ENCODE peak calls at places on chromosome 13, in seven cellular contexts. Y is tibial nerve; V is heart left ventricle; F is neuronal stem cell; Z is tibial artery; C is CD8-positive, alpha-beta T cell; O is mammary epithelial cell. E is an unnamed sample. For H3K4me1 and H3K27me3, the result is how much of the 10 kb centered on the place peaks cover.

GRCh38 chr13:44259045-44260042 is 114.3 kb upstream of the SERP2 start:
- DNase-seq in O (peak), F (no peak), Y (peak), Z (peak), V (no peak), C (peak), E (no peak)

GRCh38 chr13:23570099-23570926 is at the start of gene TNFRSF19:
- DNase-seq in V (peak), F (no peak), O (peak), C (no peak), Z (no peak), Y (peak), E (peak)

GRCh38 chr13:101424381-101425155 is 8.3 kb upstream of the NALCN start:
- DNase-seq in C (no peak), O (peak), Y (no peak), V (no peak), Z (no peak), F (no peak), E (peak)

GRCh38 chr13:98142427-98143156 is at the start of gene FARP1:
- DNase-seq in Z (peak), O (peak), V (peak), F (peak), C (no peak), Y (peak), E (peak)

GRCh38 chr13:97266328-97266727 is 44.2 kb downstream of the MBNL2 start:
- DNase-seq in F (no peak), O (no peak), V (no peak), Y (no peak), C (no peak), Z (no peak), E (no peak)

GRCh38 chr13:31424130-31424729 is 224.5 kb downstream of the B3GLCT start:
- DNase-seq in F (peak), C (peak), Z (peak), Y (peak), V (peak), O (peak), E (peak)

GRCh38 chr13:66723606-66724005 is 506.5 kb downstream of the PCDH9 start:
- DNase-seq in V (no peak), Y (no peak), F (no peak), C (no peak), O (no peak), Z (no peak), E (no peak)

GRCh38 chr13:23623394-23623793 is 53.2 kb downstream of the TNFRSF19 start:
- DNase-seq in Y (no peak), C (no peak), O (no peak), F (no peak), Z (no peak), V (no peak), E (no peak)

GRCh38 chr13:50208826-50209335 is 193.6 kb downstream of the KCNRG start:
- DNase-seq in C (no peak), F (no peak), Z (peak), Y (peak), V (peak), O (peak), E (peak)

GRCh38 chr13:113884821-113885220 is 20.9 kb upstream of the GAS6 start:
- DNase-seq in Y (no peak), Z (no peak), V (no peak), O (no peak), F (no peak), C (no peak), E (no peak)

GRCh38 chr13:98599502-98600328 is 22.8 kb upstream of the STK24 start:
- DNase-seq in Z (no peak), Y (no peak), V (no peak), O (no peak), F (peak), C (no peak), E (no peak)

GRCh38 chr13:106374631-106375030 is 160.8 kb downstream of the EFNB2 start:
- DNase-seq in Y (no peak), Z (no peak), V (no peak), F (no peak), O (no peak), C (no peak), E (no peak)

GRCh38 chr13:27474751-27475268 is 24.4 kb upstream of the MTIF3 start:
- DNase-seq in O (no peak), Y (no peak), Z (no peak), F (no peak), C (no peak), V (no peak), E (no peak)

GRCh38 chr13:77516342-77516789 is 19.1 kb upstream of the SCEL start:
- DNase-seq in Z (no peak), Y (no peak), C (no peak), F (no peak), V (no peak), O (peak), E (no peak)

GRCh38 chr13:42137856-42138537 is 89.5 kb downstream of the DGKH start:
- DNase-seq in C (no peak), Y (no peak), Z (no peak), V (no peak), F (no peak), O (peak), E (no peak)

GRCh38 chr13:26163812-26164211 is 58.3 kb downstream of the RNF6 start:
- DNase-seq in V (no peak), O (no peak), Z (no peak), F (no peak), C (no peak), Y (no peak), E (no peak)

GRCh38 chr13:66048888-66049287 is 1181.2 kb downstream of the PCDH9 start:
- DNase-seq in O (no peak), C (no peak), Y (no peak), F (no peak), Z (no peak), V (no peak), E (no peak)

GRCh38 chr13:60326273-60326672 is 70.7 kb upstream of the TDRD3 start:
- DNase-seq in O (no peak), F (no peak), Y (no peak), C (no peak), Z (no peak), V (no peak), E (no peak)

GRCh38 chr13:40336228-40337221 is 329.9 kb downstream of the FOXO1 start:
- DNase-seq in V (no peak), O (no peak), Y (no peak), F (no peak), Z (no peak), C (no peak), E (no peak)

GRCh38 chr13:113724780-113725315 is 34.2 kb upstream of the TMEM255B start:
- DNase-seq in V (peak), O (peak), C (peak), Y (peak), Z (peak), F (peak), E (no peak)

GRCh38 chr13:51731759-51732158 is 72.2 kb downstream of the DHRS12 start:
- DNase-seq in F (no peak), Y (no peak), O (no peak), V (no peak), Z (no peak), C (no peak), E (peak)

GRCh38 chr13:114043421-114044053 is 69.7 kb upstream of the C13orf46 start:
- DNase-seq in V (peak), O (no peak), F (peak), Z (peak), Y (peak), C (no peak), E (no peak)

GRCh38 chr13:114005206-114005720 is 31.4 kb upstream of the C13orf46 start:
- DNase-seq in C (no peak), Z (no peak), O (no peak), Y (no peak), F (no peak), V (no peak), E (no peak)

GRCh38 chr13:50079278-50080157 is 64.3 kb downstream of the KCNRG start:
- DNase-seq in Y (no peak), O (peak), Z (no peak), F (no peak), V (no peak), C (no peak), E (no peak)

GRCh38 chr13:48253849-48254248 is 20.8 kb downstream of the ITM2B start:
- DNase-seq in O (no peak), Y (no peak), V (no peak), Z (no peak), C (no peak), F (no peak), E (no peak)
- H3K4me1 ChIP-seq in O (under half), Y (under half), V (half or more), Z (under half), C (under half), F (under half), E (under half)

GRCh38 chr13:43206858-43207257 is 183.5 kb downstream of the DNAJC15 start:
- DNase-seq in C (no peak), Z (no peak), Y (no peak), F (no peak), V (no peak), O (no peak), E (no peak)
- H3K4me3 ChIP-seq in C (no peak), Z (no peak), Y (no peak), F (no peak), V (no peak), O (no peak), E (no peak)

DNA sequence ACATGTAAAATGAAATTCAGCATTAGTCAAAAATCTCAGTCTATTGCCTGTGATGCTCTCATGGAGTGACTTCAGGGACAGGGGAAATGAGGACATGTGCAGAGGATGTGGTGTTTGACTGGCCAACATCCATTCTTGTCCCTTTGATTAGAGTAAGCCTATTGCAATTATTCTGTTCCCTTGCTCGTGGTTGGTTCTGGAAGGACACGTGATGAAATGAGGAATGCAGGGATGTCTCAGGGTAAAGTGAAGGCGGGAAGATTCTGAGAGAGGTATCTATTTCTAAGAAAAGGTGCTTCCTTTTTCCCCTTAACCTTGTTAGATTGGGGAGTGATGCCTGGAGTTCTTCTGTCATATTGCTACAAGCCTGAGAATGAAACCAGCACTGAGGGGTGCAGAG is 37.1 kb upstream of the CNMD start:
- DNase-seq in F (no peak), O (no peak), Z (no peak), C (no peak), Y (no peak), V (no peak), E (no peak)
- H3K27me3 ChIP-seq in F (under half), O (under half), Z (under half), C (under half), Y (under half), V (under half), E (under half)

DNA sequence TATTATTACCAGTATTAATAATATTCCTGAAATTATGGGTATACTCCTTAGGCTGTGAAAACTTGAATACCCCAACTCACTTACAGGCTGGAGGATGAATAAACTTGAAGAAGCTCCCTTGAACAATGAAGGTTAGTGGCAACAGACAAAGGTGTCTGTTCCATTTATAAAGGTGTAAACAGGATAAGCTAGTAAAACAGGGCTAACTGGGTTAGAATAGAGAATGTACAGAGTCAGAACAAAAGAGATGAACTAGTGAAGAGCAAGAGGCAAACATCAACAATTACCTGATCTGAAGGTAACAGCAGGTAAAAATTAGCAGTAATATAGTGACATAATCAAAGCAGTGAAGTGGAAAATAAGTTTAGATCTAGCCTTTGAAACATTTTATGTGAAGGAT is 23.2 kb downstream of the MICU2 start:
- DNase-seq in V (no peak), C (no peak), Y (no peak), O (no peak), F (no peak), Z (no peak), E (no peak)
- H3K4me1 ChIP-seq in V (under half), C (under half), Y (under half), O (under half), F (under half), Z (under half), E (under half)

E was measured in SJCRH30.